ENCODE peak calls at places on chromosomes 12 and 14, in ten cellular contexts. K is stomach, A is GM12891, S is spleen, D is sigmoid colon, H is GM12892, R is transverse colon, I is HepG2, Q is GM23338, T is SK-N-SH. N is an unnamed sample.

GRCh38 chr12:13443498-13443897 is 247.0 kb downstream of the EMP1 start:
- DNase-seq in K (no peak), A (no peak), S (no peak), D (no peak), H (no peak), R (no peak), I (no peak), Q (no peak), T (no peak), N (no peak)

GRCh38 chr12:103748002-103748401 is 93.0 kb downstream of the NT5DC3 start:
- DNase-seq in K (no peak), A (no peak), S (no peak), D (no peak), H (no peak), R (no peak), I (no peak), Q (no peak), T (no peak), N (no peak)

GRCh38 chr14:100623961-100624360 is 36.7 kb upstream of the BEGAIN start:
- DNase-seq in K (no peak), A (no peak), S (peak; percentile 41), D (peak; percentile 52), H (no peak), R (peak; percentile 4), I (no peak), Q (no peak), T (no peak), N (no peak)

GRCh38 chr12:128387811-128388422 is 120.9 kb downstream of the TMEM132C start:
- DNase-seq in K (peak; percentile 37), A (peak; percentile 69), S (no peak), D (no peak), H (peak; percentile 35), R (peak; percentile 36), I (peak; percentile 27), Q (peak; percentile 1), T (peak; percentile 69), N (peak; percentile 10)

GRCh38 chr14:57492859-57493258 is 798 bp downstream of the CCDC198 start:
- DNase-seq in K (no peak), A (no peak), S (no peak), D (no peak), H (no peak), R (no peak), I (peak; percentile 22), Q (no peak), T (no peak), N (no peak)

GRCh38 chr12:29547151-29547561 is 49.7 kb upstream of the OVCH1 start:
- DNase-seq in K (no peak), A (no peak), S (no peak), D (no peak), H (no peak), R (no peak), I (no peak), Q (peak; percentile 51), T (no peak), N (no peak)

GRCh38 chr14:78683206-78683605 is 513.0 kb downstream of the NRXN3 start:
- DNase-seq in K (no peak), A (no peak), S (no peak), D (no peak), H (no peak), R (no peak), I (no peak), Q (no peak), T (no peak), N (no peak)

GRCh38 chr14:100370003-100370402 is 46.9 kb downstream of the SLC25A47 start:
- DNase-seq in K (no peak), A (no peak), S (no peak), D (no peak), H (no peak), R (no peak), I (no peak), Q (no peak), T (no peak), N (no peak)

GRCh38 chr14:77041837-77042557 is 13.5 kb upstream of the IRF2BPL start:
- DNase-seq in K (peak; percentile 52), A (no peak), S (no peak), D (peak; percentile 89), H (no peak), R (peak; percentile 56), I (no peak), Q (no peak), T (no peak), N (no peak)

GRCh38 chr12:5511644-5512584 is 80.0 kb downstream of the NTF3 start:
- DNase-seq in K (no peak), A (peak; percentile 30), S (peak; percentile 81), D (peak; percentile 64), H (no peak), R (peak; percentile 34), I (no peak), Q (peak; percentile 72), T (peak; percentile 43), N (no peak)

DNA sequence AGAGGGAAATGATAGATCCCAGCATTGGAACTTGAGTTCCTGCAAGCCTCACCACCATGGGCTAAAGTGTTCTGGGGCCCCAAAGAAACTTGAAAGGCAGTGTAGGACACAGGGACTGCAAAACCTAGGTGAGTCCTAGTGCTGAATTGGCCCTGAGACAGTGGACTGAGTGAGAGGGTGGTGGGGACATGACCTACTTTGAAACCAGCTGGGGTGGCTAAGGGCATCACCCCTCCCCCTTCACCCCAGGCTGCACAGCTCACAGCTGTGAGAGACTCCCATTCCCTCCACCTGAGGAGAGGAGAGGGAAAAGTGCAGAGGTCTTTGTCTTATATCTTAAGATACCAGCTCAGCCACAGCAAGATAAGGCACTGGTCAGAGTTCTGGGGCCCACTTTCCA is 62.4 kb downstream of the MAPKAPK5 start:
- DNase-seq in K (no peak), A (no peak), S (no peak), D (no peak), H (no peak), R (no peak), I (no peak), Q (no peak), T (no peak), N (no peak)
- TF ChIP-seq POLR2AphosphoS5 in K (no peak), A (no peak), S (no peak), D (no peak), H (no peak), R (no peak), I (no peak), Q (no peak), T (no peak), N (no peak)

GRCh38 chr12:54415223-54415929 is 3.7 kb downstream of the ITGA5 start:
- DNase-seq in K (no peak), A (no peak), S (no peak), D (peak; percentile 68), H (no peak), R (no peak), I (no peak), Q (no peak), T (no peak), N (no peak)
- TF ChIP-seq POLR2AphosphoS5 in K (no peak), A (no peak), S (no peak), D (peak; percentile 53), H (no peak), R (no peak), I (no peak), Q (no peak), T (no peak), N (no peak)

GRCh38 chr12:80356092-80356491 is 87.9 kb upstream of the PTPRQ start:
- DNase-seq in K (no peak), A (no peak), S (no peak), D (no peak), H (no peak), R (no peak), I (no peak), Q (no peak), T (no peak), N (no peak)
- TF ChIP-seq POLR2AphosphoS5 in K (no peak), A (no peak), S (no peak), D (no peak), H (no peak), R (no peak), I (no peak), Q (no peak), T (no peak), N (no peak)

GRCh38 chr14:75453817-75454434 is 26.1 kb downstream of the JDP2 start:
- DNase-seq in K (no peak), A (peak; percentile 74), S (no peak), D (no peak), H (peak; percentile 71), R (no peak), I (no peak), Q (peak; percentile 42), T (no peak), N (no peak)

GRCh38 chr14:75457024-75457390 is 29.2 kb downstream of the JDP2 start:
- DNase-seq in K (no peak), A (no peak), S (no peak), D (no peak), H (no peak), R (no peak), I (no peak), Q (no peak), T (no peak), N (no peak)

GRCh38 chr14:75456069-75457023 is 28.5 kb downstream of the JDP2 start:
- DNase-seq in K (peak; percentile 40), A (no peak), S (peak; percentile 90), D (no peak), H (no peak), R (peak; percentile 48), I (no peak), Q (no peak), T (no peak), N (no peak)

GRCh38 chr14:75452900-75453816 is 25.3 kb downstream of the JDP2 start:
- DNase-seq in K (no peak), A (no peak), S (peak; percentile 83), D (peak; percentile 92), H (no peak), R (peak; percentile 50), I (peak; percentile 86), Q (peak; percentile 97), T (peak; percentile 39), N (no peak)

DNA sequence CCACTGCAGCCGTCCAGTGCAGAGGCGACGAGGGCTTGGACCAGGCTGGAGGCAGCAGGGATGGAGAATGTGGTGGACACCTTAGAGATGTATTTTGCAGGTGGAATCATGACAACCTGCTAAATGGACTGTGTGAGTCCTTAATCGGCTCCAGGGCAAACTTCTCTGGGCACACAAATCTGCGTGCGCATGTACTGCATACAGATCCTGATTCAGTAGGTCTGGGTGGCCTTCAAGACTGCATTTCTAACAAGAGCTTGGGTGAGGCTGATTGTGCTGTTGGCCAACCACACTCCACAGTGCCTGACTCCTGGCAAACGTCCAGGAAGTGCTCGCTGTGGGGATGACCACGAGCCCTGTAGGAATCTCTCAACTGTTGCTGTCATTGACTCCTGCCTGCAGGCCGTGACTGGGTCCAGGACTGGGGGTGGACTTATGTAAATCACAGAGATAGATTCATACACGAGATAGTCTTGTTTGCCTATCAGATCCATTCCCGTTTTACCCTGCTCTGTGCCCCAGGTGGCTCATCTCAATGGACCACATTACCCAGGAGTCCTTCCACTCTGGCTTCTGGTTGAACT is 27.2 kb downstream of the JDP2 start:
- DNase-seq in K (peak; percentile 65), A (no peak), S (no peak), D (peak; percentile 89), H (no peak), R (peak; percentile 53), I (peak; percentile 15), Q (no peak), T (peak; percentile 50), N (no peak)
- TF ChIP-seq POLR2AphosphoS5 in K (no peak), A (no peak), S (peak; percentile 41), D (no peak), H (no peak), R (no peak), I (no peak), Q (no peak), T (no peak), N (no peak)

GRCh38 chr12:59005195-59005961 is 85.1 kb upstream of the LRIG3 start:
- DNase-seq in K (no peak), A (no peak), S (no peak), D (no peak), H (no peak), R (no peak), I (no peak), Q (no peak), T (no peak), N (no peak)
- TF ChIP-seq POLR2AphosphoS5 in K (no peak), A (no peak), S (no peak), D (no peak), H (no peak), R (no peak), I (no peak), Q (no peak), T (no peak), N (no peak)